ENCODE peak calls at places on chromosomes 2 and 18, in five cellular contexts. I is activated CD4-positive, alpha-beta T cell treated with anti-CD3 and anti-CD28 coated beads, Interleukin-2, amount 50 U/mL, for 1 hour; Q is NCI-H187; W is choroid plexus epithelial cell; U is NCI-H2171 treated with DMSO at 0.1 percent for 48 hours. P is an unnamed sample.

GRCh38 chr2:193475038-193475437 is 1280.3 kb upstream of the TMEFF2 start:
- DNase-seq in I (no peak), Q (no peak), W (no peak), U (no peak), P (no peak)

GRCh38 chr18:36186461-36187137 is 698 bp upstream of the MOCOS start:
- DNase-seq in I (peak; percentile 8), Q (no peak), W (no peak), U (no peak), P (no peak)

GRCh38 chr2:241548451-241548835 is 10.1 kb upstream of the BOK start:
- DNase-seq in I (no peak), Q (no peak), W (no peak), U (no peak), P (no peak)

GRCh38 chr2:85132392-85132791 is 800 bp upstream of the TCF7L1 start:
- DNase-seq in I (no peak), Q (no peak), W (no peak), U (no peak), P (no peak)

GRCh38 chr18:24987933-24988840 is 363.8 kb downstream of the ZNF521 start:
- DNase-seq in I (no peak), Q (no peak), W (no peak), U (no peak), P (no peak)

GRCh38 chr2:103435010-103435409 is 673.2 kb downstream of the TMEM182 start:
- DNase-seq in I (no peak), Q (no peak), W (no peak), U (no peak), P (no peak)

GRCh38 chr2:36568533-36569246 is 29.3 kb downstream of the FEZ2 start:
- DNase-seq in I (no peak), Q (no peak), W (peak; percentile 54), U (no peak), P (peak; percentile 84)

GRCh38 chr2:240836781-240837467 is 16.9 kb upstream of the KIF1A start:
- DNase-seq in I (no peak), Q (no peak), W (peak; percentile 8), U (no peak), P (no peak)

GRCh38 chr2:148876190-148876588 is 1.2 kb downstream of the KIF5C start:
- DNase-seq in I (no peak), Q (no peak), W (no peak), U (peak; percentile 64), P (no peak)

GRCh38 chr2:219252900-219253752 is at the start of gene TUBA4B:
- DNase-seq in I (peak; percentile 41), Q (no peak), W (no peak), U (peak; percentile 68), P (no peak)

GRCh38 chr2:207163053-207163814 is 2.5 kb downstream of the KLF7 start:
- DNase-seq in I (peak; percentile 20), Q (no peak), W (peak; percentile 94), U (no peak), P (no peak)

GRCh38 chr2:103159018-103159417 is 397.2 kb downstream of the TMEM182 start:
- DNase-seq in I (no peak), Q (no peak), W (no peak), U (peak; percentile 62), P (no peak)

GRCh38 chr18:3891245-3891644 is 441.3 kb downstream of the TGIF1 start:
- DNase-seq in I (no peak), Q (no peak), W (no peak), U (no peak), P (no peak)

GRCh38 chr18:79925656-79925979 is 25.8 kb downstream of the SLC66A2 start:
- DNase-seq in I (no peak), Q (no peak), W (peak; percentile 16), U (peak; percentile 52), P (no peak)

GRCh38 chr18:43650423-43650822 is 373.1 kb upstream of the SYT4 start:
- DNase-seq in I (no peak), Q (no peak), W (no peak), U (no peak), P (no peak)

GRCh38 chr2:42424033-42424432 is 63.0 kb upstream of the COX7A2L start:
- DNase-seq in I (no peak), Q (no peak), W (peak; percentile 83), U (no peak), P (no peak)

GRCh38 chr2:220466251-220466691 is 838.8 kb downstream of the SLC4A3 start:
- DNase-seq in I (no peak), Q (no peak), W (no peak), U (no peak), P (no peak)